ENCODE peak calls at places on chromosomes 16 and 17, in seven cellular contexts. A, D, I, V, J, B and C are unnamed samples.

GRCh38 chr16:82761236-82761635 is 134.5 kb downstream of the CDH13 start:
- DNase-seq in V (no peak), B (no peak), I (no peak), D (peak), A (no peak), J (peak), C (peak)

GRCh38 chr17:37466471-37466870 is 23.2 kb upstream of the DUSP14 start:
- DNase-seq in A (no peak), J (no peak), I (no peak), D (no peak), V (no peak), B (no peak), C (no peak)

GRCh38 chr17:34979650-34980352 is 511 bp upstream of the LIG3 start:
- DNase-seq in B (no peak), J (peak), D (no peak), A (no peak), I (no peak), V (no peak), C (peak)

GRCh38 chr17:57399690-57400089 is 143.4 kb downstream of the MSI2 start:
- DNase-seq in D (no peak), A (no peak), I (no peak), B (no peak), V (no peak), J (no peak), C (no peak)

GRCh38 chr17:58330997-58331814 is 2.6 kb upstream of the TSPOAP1 start:
- DNase-seq in I (peak), A (peak), D (no peak), V (peak), J (no peak), B (no peak), C (no peak)

GRCh38 chr17:79623786-79624657 is 13.2 kb upstream of the RBFOX3 start:
- DNase-seq in A (no peak), D (no peak), J (no peak), B (no peak), V (no peak), I (no peak), C (no peak)

GRCh38 chr17:4362141-4362540 is 4.3 kb downstream of the UBE2G1 start:
- DNase-seq in B (no peak), A (no peak), D (no peak), V (no peak), J (no peak), I (no peak), C (peak)

GRCh38 chr16:23863511-23864422 is 28.0 kb downstream of the PRKCB start:
- DNase-seq in V (no peak), I (no peak), B (no peak), A (no peak), J (no peak), D (no peak), C (no peak)

GRCh38 chr16:27426423-27427408 is 24.7 kb downstream of the IL21R start:
- DNase-seq in I (peak), J (peak), V (no peak), D (peak), A (peak), B (no peak), C (peak)

GRCh38 chr17:80829166-80829813 is 162.4 kb upstream of the CHMP6 start:
- DNase-seq in I (no peak), J (no peak), V (no peak), A (no peak), B (no peak), D (no peak), C (no peak)

GRCh38 chr16:8717892-8718400 is 43.5 kb downstream of the ABAT start:
- DNase-seq in J (no peak), D (no peak), B (no peak), A (no peak), I (no peak), V (no peak), C (no peak)

GRCh38 chr17:1718362-1719165 is 5.9 kb upstream of the WDR81 start:
- DNase-seq in D (no peak), J (no peak), I (no peak), A (no peak), B (no peak), V (no peak), C (no peak)

GRCh38 chr16:29784901-29785500 is 5.5 kb upstream of the KIF22 start:
- DNase-seq in B (peak), I (peak), D (peak), J (peak), V (peak), A (peak), C (peak)

GRCh38 chr17:50426814-50427787 is 1.1 kb downstream of the ACSF2 start:
- DNase-seq in V (no peak), J (peak), B (no peak), D (peak), I (no peak), A (no peak), C (peak)

GRCh38 chr17:1590031-1590746 is 27.6 kb upstream of the PITPNA start:
- DNase-seq in V (no peak), I (no peak), D (peak), B (no peak), A (no peak), J (peak), C (peak)